ENCODE peak calls at places on chromosomes 3 and 15, in seven cellular contexts. D is left lung; Q is kidney epithelial cell; M is HCT116; G is B cell; X is astrocyte; H is CD8-positive, alpha-beta T cell. R is an unnamed sample.

GRCh38 chr15:26048669-26049068 is 185.5 kb upstream of the ATP10A start:
- DNase-seq in Q (no peak), D (no peak), H (no peak), X (no peak), M (no peak), G (no peak), R (no peak)

GRCh38 chr15:48936666-48937065 is 27.1 kb downstream of the SHC4 start:
- DNase-seq in D (no peak), Q (no peak), G (no peak), X (peak), M (no peak), H (no peak), R (no peak)

GRCh38 chr3:141229132-141229531 is 2.5 kb upstream of the PXYLP1 start:
- DNase-seq in H (no peak), D (no peak), X (no peak), G (no peak), M (no peak), Q (no peak), R (no peak)

GRCh38 chr3:23834082-23834870 is 28.5 kb downstream of the UBE2E1 start:
- DNase-seq in Q (no peak), D (no peak), G (no peak), X (no peak), H (no peak), M (no peak), R (no peak)

GRCh38 chr3:118842147-118842863 is 192.3 kb downstream of the IGSF11 start:
- DNase-seq in D (no peak), G (no peak), M (peak), X (no peak), Q (no peak), H (no peak), R (no peak)

GRCh38 chr3:53570709-53571108 is 76.3 kb downstream of the CACNA1D start:
- DNase-seq in M (peak), X (peak), H (no peak), G (no peak), Q (peak), D (no peak), R (no peak)

GRCh38 chr15:76338555-76339301 is 2.2 kb downstream of the ISL2 start:
- DNase-seq in D (no peak), Q (no peak), G (no peak), X (no peak), M (no peak), H (no peak), R (no peak)

GRCh38 chr15:46577767-46578166 is 942.9 kb downstream of the SQOR start:
- DNase-seq in X (no peak), M (no peak), Q (no peak), D (no peak), G (no peak), H (no peak), R (no peak)

GRCh38 chr3:153232737-153233330 is 70.8 kb downstream of the RAP2B start:
- DNase-seq in Q (no peak), H (no peak), G (no peak), D (no peak), X (peak), M (no peak), R (no peak)

GRCh38 chr3:124263168-124263567 is 271.2 kb upstream of the ROPN1 start:
- DNase-seq in D (no peak), Q (peak), H (no peak), M (no peak), G (no peak), X (peak), R (no peak)

GRCh38 chr15:58136731-58137130 is 1.4 kb upstream of the AQP9 start:
- DNase-seq in X (no peak), Q (peak), G (no peak), M (no peak), D (no peak), H (no peak), R (no peak)

GRCh38 chr3:70069557-70069956 is 70.0 kb downstream of the SAMMSON start:
- DNase-seq in X (no peak), H (no peak), D (no peak), G (no peak), Q (no peak), M (no peak), R (no peak)

GRCh38 chr3:149203758-149204157 is 17.9 kb downstream of the CP start:
- DNase-seq in X (no peak), Q (no peak), D (no peak), G (peak), M (no peak), H (no peak), R (no peak)

GRCh38 chr15:40591310-40591845 is 2.7 kb upstream of the KNL1 start:
- DNase-seq in G (no peak), Q (no peak), D (no peak), X (no peak), H (no peak), M (no peak), R (no peak)

GRCh38 chr15:64149424-64150235 is 1.9 kb upstream of the SNX22 start:
- DNase-seq in H (no peak), X (no peak), D (no peak), M (no peak), G (peak), Q (no peak), R (no peak)

GRCh38 chr3:184156522-184156955 is 1.4 kb downstream of the DVL3 start:
- DNase-seq in M (no peak), G (peak), H (no peak), Q (no peak), X (peak), D (no peak), R (peak)

GRCh38 chr3:150653110-150653561 is 50.0 kb downstream of the SELENOT start:
- DNase-seq in G (no peak), D (no peak), X (no peak), M (no peak), H (no peak), Q (peak), R (no peak)

GRCh38 chr3:146817705-146818104 is 212.6 kb upstream of the PLSCR5 start:
- DNase-seq in Q (no peak), X (peak), H (no peak), G (no peak), M (peak), D (no peak), R (no peak)

GRCh38 chr15:81910997-81911396 is 134.8 kb downstream of the MEX3B start:
- DNase-seq in X (no peak), G (no peak), M (no peak), Q (no peak), H (no peak), D (no peak), R (no peak)

GRCh38 chr3:193040836-193041672 is 123.4 kb upstream of the MB21D2 start:
- DNase-seq in D (no peak), M (peak), X (peak), G (no peak), Q (peak), H (no peak), R (no peak)

GRCh38 chr15:68423359-68424028 is 8.5 kb downstream of the ITGA11 start:
- DNase-seq in Q (no peak), G (no peak), H (no peak), X (no peak), D (no peak), M (no peak), R (no peak)

GRCh38 chr3:84958495-84959469 is at the start of gene CADM2:
- DNase-seq in H (peak), G (peak), Q (peak), X (peak), M (no peak), D (peak), R (peak)

GRCh38 chr15:25859838-25860645 is 3.1 kb downstream of the ATP10A start:
- DNase-seq in G (no peak), Q (no peak), M (no peak), X (no peak), H (peak), D (no peak), R (no peak)

GRCh38 chr3:46700772-46701171 is 420 bp upstream of the TMIE start:
- DNase-seq in H (no peak), M (no peak), G (no peak), Q (no peak), D (peak), X (no peak), R (no peak)

GRCh38 chr3:24923565-24923964 is 428.9 kb upstream of the THRB start:
- DNase-seq in X (no peak), Q (no peak), D (no peak), G (no peak), M (no peak), H (no peak), R (no peak)

GRCh38 chr15:26773917-26774316 is 1.1 kb upstream of the GABRB3 start:
- DNase-seq in M (no peak), X (no peak), Q (no peak), D (peak), G (no peak), H (no peak), R (peak)

GRCh38 chr3:24812116-24812515 is 317.5 kb upstream of the THRB start:
- DNase-seq in G (no peak), M (no peak), D (no peak), H (no peak), Q (no peak), X (no peak), R (no peak)

GRCh38 chr3:39850707-39851014 is 41.3 kb downstream of the MYRIP start:
- DNase-seq in Q (no peak), M (no peak), X (no peak), D (no peak), H (no peak), G (no peak), R (no peak)

GRCh38 chr3:197354195-197355059 is 56.0 kb upstream of the DLG1 start:
- DNase-seq in M (no peak), X (peak), G (no peak), Q (no peak), D (no peak), H (no peak), R (no peak)

GRCh38 chr15:87167055-87167454 is 1087.4 kb downstream of the AGBL1 start:
- DNase-seq in X (peak), M (no peak), H (no peak), D (no peak), G (no peak), Q (no peak), R (no peak)

GRCh38 chr3:4821331-4821730 is 157.9 kb upstream of the BHLHE40 start:
- DNase-seq in G (no peak), H (no peak), X (no peak), D (no peak), M (no peak), Q (no peak), R (no peak)

GRCh38 chr15:52466134-52466701 is 62.5 kb downstream of the MYO5A start:
- DNase-seq in H (peak), Q (no peak), D (no peak), M (no peak), X (no peak), G (peak), R (no peak)

GRCh38 chr3:157088133-157088488 is 71.8 kb downstream of the CCNL1 start:
- DNase-seq in G (no peak), Q (no peak), D (no peak), X (no peak), H (no peak), M (no peak), R (no peak)

GRCh38 chr3:157086775-157087174 is 73.2 kb downstream of the CCNL1 start:
- DNase-seq in M (no peak), Q (no peak), D (no peak), X (no peak), H (no peak), G (no peak), R (no peak)

GRCh38 chr3:157087398-157088132 is 72.4 kb downstream of the CCNL1 start:
- DNase-seq in H (no peak), X (peak), G (no peak), Q (no peak), M (peak), D (no peak), R (no peak)

GRCh38 chr3:157089455-157090221 is 70.3 kb downstream of the CCNL1 start:
- DNase-seq in H (no peak), D (no peak), M (no peak), X (no peak), Q (no peak), G (peak), R (no peak)

GRCh38 chr3:157088506-157089454 is 71.2 kb downstream of the CCNL1 start:
- DNase-seq in H (peak), Q (no peak), X (peak), M (peak), D (peak), G (peak), R (peak)
- TF ChIP-seq CTCF in H (no peak), Q (no peak), X (no peak), M (peak), D (no peak), G (no peak), R (no peak)

DNA sequence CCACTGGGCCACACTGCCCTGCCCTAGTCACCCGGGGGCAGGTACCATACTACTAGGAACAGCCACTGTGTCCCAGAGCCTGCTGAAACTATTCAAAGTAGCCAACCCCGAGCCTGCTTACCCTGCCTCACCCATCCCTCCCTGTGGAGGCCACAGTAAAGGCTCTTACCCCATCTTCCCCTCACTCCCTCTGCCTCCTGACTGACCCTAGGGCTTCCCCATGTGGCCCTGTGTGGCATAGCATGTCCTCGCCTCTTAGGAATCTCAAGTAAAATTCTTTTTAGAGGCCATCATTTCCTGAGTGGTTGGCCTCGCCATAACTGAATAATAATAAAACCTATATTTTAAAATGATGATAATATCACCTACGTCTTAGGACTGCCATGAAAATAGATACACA is 112.2 kb upstream of the SLC6A11 start:
- DNase-seq in Q (no peak), M (peak), D (no peak), G (no peak), X (peak), H (no peak), R (no peak)
- TF ChIP-seq CTCF in Q (peak), M (peak), D (no peak), G (no peak), X (peak), H (no peak), R (peak)

DNA sequence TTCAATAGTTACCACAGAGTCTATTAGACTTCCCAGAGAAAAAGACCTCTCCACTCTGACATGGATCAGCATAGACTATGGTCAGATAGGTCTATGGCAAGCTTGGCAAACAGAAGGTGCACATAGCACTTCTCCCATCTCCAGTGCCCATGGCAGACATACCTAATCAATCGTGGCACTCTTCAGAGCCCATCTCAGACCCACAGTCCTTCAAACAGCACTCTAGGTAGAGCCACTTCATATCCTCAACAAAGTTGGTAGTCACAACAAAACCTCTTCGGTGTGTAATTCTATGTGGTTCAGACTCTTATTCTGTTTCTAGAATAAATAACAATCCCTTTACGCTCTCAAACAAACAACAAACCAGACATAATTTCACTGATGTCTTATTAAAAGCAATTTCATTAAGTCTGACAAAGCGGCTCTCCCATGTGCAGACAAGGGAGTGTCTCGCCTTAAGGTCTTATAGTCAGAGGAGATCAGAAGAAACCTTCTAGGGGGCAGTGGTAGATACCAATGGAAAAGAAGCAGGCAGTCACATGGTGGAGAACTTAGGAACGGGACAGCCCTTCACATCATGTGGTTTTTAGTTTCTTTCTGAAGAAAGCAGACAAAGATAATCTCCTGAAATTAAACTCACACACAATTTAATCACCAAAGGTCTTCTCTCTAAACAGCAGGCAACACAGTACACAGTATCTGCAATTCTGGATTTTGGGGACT is 483.4 kb downstream of the FOXP1 start:
- DNase-seq in Q (no peak), D (no peak), X (no peak), G (no peak), M (no peak), H (no peak), R (no peak)
- TF ChIP-seq CTCF in Q (no peak), D (no peak), X (no peak), G (no peak), M (no peak), H (no peak), R (no peak)

GRCh38 chr15:79450648-79451047 is 18.5 kb downstream of the MINAR1 start:
- DNase-seq in H (no peak), M (no peak), G (no peak), X (no peak), Q (no peak), D (no peak), R (no peak)
- TF ChIP-seq CTCF in H (no peak), M (peak), G (no peak), X (peak), Q (peak), D (no peak), R (peak)

GRCh38 chr3:30934208-30934550 is 39.7 kb upstream of the GADL1 start:
- DNase-seq in H (no peak), G (no peak), Q (no peak), M (peak), X (peak), D (no peak), R (no peak)
- TF ChIP-seq CTCF in H (no peak), G (no peak), Q (peak), M (peak), X (peak), D (peak), R (peak)

R was measured in progenitor cell of endocrine pancreas.